ENCODE peak calls at places on chromosomes 16 and 17, in five cellular contexts. G, D, Z, Q and N are unnamed samples.

GRCh38 chr17:37124074-37124824 is 175.5 kb downstream of the AATF start:
- DNase-seq in G (no peak), Z (no peak), Q (no peak), D (no peak), N (no peak)

GRCh38 chr16:84247341-84247740 is 7.5 kb upstream of the KCNG4 start:
- DNase-seq in G (no peak), Q (no peak), Z (no peak), D (no peak), N (no peak)

GRCh38 chr17:51230306-51230705 is 29.5 kb downstream of the MBTD1 start:
- DNase-seq in Q (no peak), Z (no peak), D (no peak), G (no peak), N (no peak)

GRCh38 chr16:82002831-82003230 is 8.4 kb downstream of the SDR42E1 start:
- DNase-seq in Q (no peak), Z (no peak), D (no peak), G (no peak), N (no peak)

GRCh38 chr17:6327007-6327406 is 107.9 kb downstream of the AIPL1 start:
- DNase-seq in D (no peak), Z (peak), Q (no peak), G (no peak), N (no peak)

GRCh38 chr17:62995377-62995885 is 29.4 kb downstream of the TANC2 start:
- DNase-seq in Z (peak), D (peak), Q (no peak), G (peak), N (peak)

GRCh38 chr17:78915872-78916632 is 9.1 kb downstream of the TIMP2 start:
- DNase-seq in Z (no peak), Q (no peak), G (no peak), D (no peak), N (peak)

GRCh38 chr17:4950075-4950756 is 703 bp upstream of the ENO3 start:
- DNase-seq in G (peak), Z (peak), Q (no peak), D (peak), N (no peak)

GRCh38 chr17:59963738-59964454 is 644 bp downstream of the RNFT1 start:
- DNase-seq in Z (peak), G (peak), D (peak), Q (no peak), N (no peak)

GRCh38 chr16:83779881-83780280 is 27.9 kb upstream of the HSBP1 start:
- DNase-seq in Q (no peak), D (peak), G (no peak), Z (no peak), N (no peak)

GRCh38 chr17:82173351-82174041 is 39.1 kb downstream of the CCDC57 start:
- DNase-seq in D (no peak), G (no peak), Q (no peak), Z (peak), N (no peak)

GRCh38 chr16:18984425-18985005 is 781 bp downstream of the TMC7 start:
- DNase-seq in D (no peak), G (no peak), Q (no peak), Z (no peak), N (no peak)

GRCh38 chr17:77488531-77489238 is 347.9 kb downstream of the SEC14L1 start:
- DNase-seq in Q (no peak), Z (no peak), D (no peak), G (no peak), N (no peak)

GRCh38 chr17:11081342-11081741 is 159.7 kb upstream of the SHISA6 start:
- DNase-seq in D (no peak), Z (no peak), G (no peak), Q (no peak), N (no peak)

GRCh38 chr16:50632927-50633800 is 47.9 kb downstream of the SNX20 start:
- DNase-seq in G (no peak), Q (no peak), D (no peak), Z (no peak), N (no peak)

GRCh38 chr17:8673621-8674020 is 43.1 kb upstream of the MYH10 start:
- DNase-seq in Z (no peak), Q (no peak), D (peak), G (no peak), N (no peak)

GRCh38 chr17:21285164-21286065 is 904 bp downstream of the MAP2K3 start:
- DNase-seq in D (peak), Q (no peak), Z (peak), G (no peak), N (no peak)

GRCh38 chr16:23690771-23691482 is 12.2 kb downstream of the PLK1 start:
- DNase-seq in G (no peak), D (no peak), Q (no peak), Z (no peak), N (no peak)

GRCh38 chr17:79732246-79732645 is 1.5 kb downstream of the ENPP7 start:
- DNase-seq in Z (no peak), Q (no peak), G (no peak), D (no peak), N (no peak)

GRCh38 chr16:1299012-1299867 is 10.2 kb upstream of the UBE2I start:
- DNase-seq in Z (peak), G (peak), Q (no peak), D (no peak), N (no peak)

GRCh38 chr16:84687715-84688114 is 12.1 kb upstream of the USP10 start:
- DNase-seq in D (no peak), G (no peak), Z (no peak), Q (peak), N (no peak)

GRCh38 chr16:76502555-76502954 is 225.4 kb downstream of the CNTNAP4 start:
- DNase-seq in G (no peak), D (no peak), Q (no peak), Z (no peak), N (no peak)

GRCh38 chr17:39665642-39666221 is 583 bp downstream of the TCAP start:
- DNase-seq in Z (no peak), D (peak), G (no peak), Q (no peak), N (no peak)

GRCh38 chr16:84487358-84487757 is 17.1 kb downstream of the MEAK7 start:
- DNase-seq in Q (no peak), Z (no peak), G (no peak), D (no peak), N (no peak)

GRCh38 chr16:69818811-69819587 is 56.9 kb downstream of the WWP2 start:
- DNase-seq in D (peak), G (no peak), Z (no peak), Q (no peak), N (no peak)

GRCh38 chr16:58508671-58509251 is 6.6 kb upstream of the SETD6 start:
- DNase-seq in Q (no peak), Z (no peak), G (no peak), D (no peak), N (no peak)

GRCh38 chr17:44872131-44872768 is 24.6 kb downstream of the HIGD1B start:
- DNase-seq in G (no peak), Z (no peak), D (no peak), Q (no peak), N (no peak)

GRCh38 chr17:43200127-43200526 is 11.5 kb upstream of the TMEM106A start:
- DNase-seq in D (no peak), Q (no peak), Z (peak), G (no peak), N (no peak)

GRCh38 chr16:66824006-66824405 is 6.8 kb downstream of the NAE1 start:
- DNase-seq in D (no peak), Z (no peak), Q (no peak), G (no peak), N (no peak)

GRCh38 chr17:79991924-79992656 is 43.6 kb downstream of the TBC1D16 start:
- DNase-seq in Q (no peak), Z (no peak), D (no peak), G (peak), N (no peak)

GRCh38 chr17:49637739-49638138 is 40.2 kb downstream of the SPOP start:
- DNase-seq in Q (no peak), D (no peak), Z (no peak), G (no peak), N (no peak)
- TF ChIP-seq ZBTB33 in Q (no peak), D (no peak), Z (no peak), G (no peak), N (no peak)

GRCh38 chr16:68636818-68637217 is 8.3 kb upstream of the CDH3 start:
- DNase-seq in Q (no peak), D (no peak), G (no peak), Z (no peak), N (no peak)

GRCh38 chr16:68640972-68641371 is 4.1 kb upstream of the CDH3 start:
- DNase-seq in Q (no peak), G (no peak), Z (no peak), D (no peak), N (no peak)

GRCh38 chr16:68642047-68642435 is 3.1 kb upstream of the CDH3 start:
- DNase-seq in Q (no peak), Z (no peak), D (no peak), G (no peak), N (no peak)

DNA sequence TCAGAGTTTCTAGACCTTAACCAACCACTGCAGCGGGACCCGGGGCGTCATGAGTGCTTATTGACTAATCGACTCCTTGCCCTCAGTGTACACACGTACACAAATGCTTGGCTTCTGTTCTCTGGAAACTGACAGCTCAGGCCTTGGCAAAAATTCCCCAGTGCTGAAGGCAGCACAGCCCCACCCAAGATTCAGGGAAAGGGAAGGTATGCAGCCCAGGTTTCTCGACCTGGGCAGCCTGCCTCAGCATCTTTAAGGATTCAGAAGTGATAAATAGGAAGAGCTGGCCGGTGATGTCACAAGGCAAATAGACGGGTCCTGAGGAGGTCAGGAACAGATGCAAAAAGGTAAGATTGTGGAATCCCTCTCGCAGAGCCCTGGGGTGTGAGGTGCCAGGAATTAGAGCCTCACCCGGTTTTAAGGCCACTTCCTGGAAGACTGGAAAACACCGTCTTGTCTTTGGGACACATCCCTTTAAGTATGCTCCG is 9.0 kb upstream of the CDH3 start:
- DNase-seq in Q (no peak), G (no peak), Z (no peak), D (no peak), N (no peak)
- TF ChIP-seq POLR2AphosphoS5 in Q (no peak), G (no peak), Z (no peak), D (no peak), N (no peak)

DNA sequence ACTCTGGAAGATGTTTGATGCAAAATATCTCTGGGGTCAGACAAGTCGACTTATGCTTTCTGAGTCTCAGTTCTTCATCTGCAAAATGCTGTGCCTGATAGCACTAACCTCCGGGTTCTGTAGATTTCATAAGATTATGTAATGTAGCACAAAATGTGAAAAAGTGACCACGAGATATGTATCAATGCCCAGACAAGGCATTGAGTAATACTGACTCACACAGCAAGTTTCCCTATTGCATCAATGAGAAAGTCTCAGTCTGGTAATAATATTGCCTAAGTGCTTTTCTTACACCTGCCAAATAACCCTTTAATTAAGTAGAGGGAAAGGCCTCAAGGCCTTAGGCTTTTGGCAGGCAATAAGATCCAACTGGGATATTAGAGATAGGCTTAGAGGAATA is 41.4 kb upstream of the MMP2 start:
- DNase-seq in D (no peak), G (no peak), Z (no peak), Q (no peak), N (no peak)
- TF ChIP-seq ZBTB33 in D (no peak), G (no peak), Z (no peak), Q (no peak), N (no peak)

DNA sequence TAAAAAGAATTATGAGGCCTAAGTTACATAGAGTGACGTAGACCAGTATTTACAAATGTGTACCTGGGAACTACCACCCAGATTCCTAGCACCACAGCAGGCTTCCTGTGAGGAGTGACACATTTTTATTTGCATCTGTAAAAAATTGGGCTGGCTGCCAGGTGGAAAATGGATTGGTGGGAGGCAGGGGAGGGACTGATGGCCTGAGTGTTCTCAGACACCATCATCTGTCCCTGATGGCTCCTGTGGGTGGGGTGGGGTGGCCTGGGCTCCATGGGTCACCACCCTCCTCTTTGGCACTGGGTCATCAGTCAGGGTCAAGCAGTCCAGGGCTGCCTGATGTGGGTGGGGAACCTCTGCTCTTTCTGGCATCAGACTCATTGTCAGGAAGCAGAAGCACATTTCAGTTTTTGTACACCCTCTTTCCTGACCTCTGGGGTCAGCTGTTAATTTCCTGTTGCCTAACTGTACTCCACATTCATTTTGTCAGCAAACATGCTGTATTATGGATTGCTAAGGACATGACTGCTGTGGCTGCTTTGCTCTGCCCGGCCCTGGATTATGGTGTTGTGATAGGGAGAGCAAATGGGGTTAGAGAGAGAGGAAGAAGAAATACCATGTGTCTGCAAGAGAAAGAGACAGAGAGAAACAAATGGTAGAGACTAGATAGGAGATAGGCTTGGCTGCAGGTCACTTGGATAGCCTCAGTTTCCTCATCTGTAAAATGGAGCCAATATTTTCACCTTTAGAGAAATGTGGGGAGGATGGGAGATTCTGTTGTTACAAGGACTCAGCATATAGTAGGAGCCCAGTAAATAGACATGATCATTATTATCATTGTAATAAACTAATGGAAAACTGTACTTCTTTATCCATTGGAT is 11.6 kb upstream of the MFAP4 start:
- DNase-seq in Q (no peak), D (peak), Z (no peak), G (no peak), N (no peak)
- TF ChIP-seq POLR2AphosphoS5 in Q (no peak), D (no peak), Z (no peak), G (no peak), N (no peak)